ENCODE peak calls at places on chromosomes 16 and 17, in four cellular contexts. T, N, L and K are unnamed samples. For H3K9me3, the result is how much of the 10 kb centered on the place peaks cover.

GRCh38 chr17:46003907-46004748 is 5.1 kb downstream of the STH start:
- DNase-seq in N (no peak), L (no peak), T (peak), K (no peak)

GRCh38 chr17:4769628-4770027 is 2.1 kb upstream of the TM4SF5 start:
- DNase-seq in T (no peak), N (no peak), L (no peak), K (peak)

GRCh38 chr16:81650982-81651562 is 128.0 kb upstream of the PLCG2 start:
- DNase-seq in L (peak), T (no peak), N (peak), K (no peak)

GRCh38 chr16:85846461-85846860 is 47.0 kb downstream of the COX4I1 start:
- DNase-seq in L (no peak), T (no peak), N (no peak), K (no peak)

GRCh38 chr16:13961099-13961811 is 41.3 kb downstream of the ERCC4 start:
- DNase-seq in L (no peak), N (no peak), T (peak), K (no peak)

GRCh38 chr16:82049484-82049883 is 14.4 kb downstream of the HSD17B2 start:
- DNase-seq in T (no peak), N (no peak), L (no peak), K (no peak)

GRCh38 chr16:89289428-89290395 is 72.2 kb downstream of the ZNF778 start:
- DNase-seq in N (peak), L (peak), T (peak), K (peak)

GRCh38 chr16:86874141-86874540 is 295.8 kb downstream of the FOXL1 start:
- DNase-seq in N (peak), L (peak), T (no peak), K (peak)

GRCh38 chr17:19714542-19715411 is 1.6 kb downstream of the SLC47A2 start:
- DNase-seq in N (peak), T (no peak), L (no peak), K (no peak)

GRCh38 chr16:31474173-31474714 is 2.3 kb downstream of the TGFB1I1 start:
- DNase-seq in T (peak), L (no peak), N (no peak), K (no peak)

GRCh38 chr17:42067371-42068180 is 17.2 kb upstream of the C17orf113 start:
- DNase-seq in T (peak), L (peak), N (peak), K (no peak)

GRCh38 chr16:86869288-86870022 is 291.1 kb downstream of the FOXL1 start:
- DNase-seq in N (no peak), L (no peak), T (no peak), K (no peak)

GRCh38 chr16:28167221-28167620 is 44.5 kb downstream of the XPO6 start:
- DNase-seq in L (no peak), N (no peak), T (no peak), K (no peak)

GRCh38 chr17:73045722-73046121 is 46.8 kb downstream of the SLC39A11 start:
- DNase-seq in N (no peak), L (no peak), T (no peak), K (no peak)

GRCh38 chr17:22410136-22410535 is 717.8 kb downstream of the KCNJ18 start:
- DNase-seq in L (no peak), T (no peak), N (no peak), K (no peak)
- H3K9me3 ChIP-seq in L (under half), T (under half), N (half or more), K (under half)

GRCh38 chr17:81996757-81997441 is 19.5 kb downstream of the ASPSCR1 start:
- DNase-seq in L (no peak), N (no peak), T (no peak), K (no peak)

GRCh38 chr17:81998222-81998621 is 20.8 kb downstream of the ASPSCR1 start:
- DNase-seq in L (no peak), N (no peak), T (no peak), K (no peak)

GRCh38 chr17:81995463-81996231 is 18.2 kb downstream of the ASPSCR1 start:
- DNase-seq in L (no peak), N (peak), T (no peak), K (no peak)

GRCh38 chr17:81994593-81995462 is 17.4 kb downstream of the ASPSCR1 start:
- DNase-seq in L (no peak), N (no peak), T (no peak), K (no peak)

DNA sequence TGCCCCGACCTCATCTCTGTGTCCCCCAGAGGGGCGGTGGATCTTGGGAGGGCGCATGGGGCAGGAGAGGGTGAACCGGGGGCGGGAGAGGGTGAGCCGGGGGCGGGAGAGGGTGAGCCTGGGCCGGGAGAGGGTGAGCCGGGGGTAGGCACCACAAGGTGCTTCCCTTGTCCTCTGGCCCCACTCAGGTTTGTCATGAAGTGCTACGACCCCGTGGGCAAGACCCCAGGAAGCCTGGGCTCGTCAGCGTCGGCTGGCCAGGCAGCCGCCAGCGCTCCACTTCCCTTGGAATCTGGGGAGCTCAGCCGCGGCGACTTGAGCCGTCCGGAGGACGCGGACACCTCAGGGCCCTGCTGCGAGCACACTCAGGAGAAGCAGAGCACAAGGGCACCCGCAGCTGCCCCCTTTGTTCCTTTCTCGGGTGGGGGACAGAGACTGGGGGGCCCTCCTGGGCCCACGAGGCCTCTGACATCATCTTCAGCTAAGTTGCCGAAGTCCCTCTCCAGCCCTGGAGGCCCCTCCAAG is 18.9 kb downstream of the ASPSCR1 start:
- DNase-seq in T (no peak), L (no peak), N (no peak), K (no peak)
- H2AFZ ChIP-seq in T (no peak), L (no peak), N (no peak), K (no peak)

DNA sequence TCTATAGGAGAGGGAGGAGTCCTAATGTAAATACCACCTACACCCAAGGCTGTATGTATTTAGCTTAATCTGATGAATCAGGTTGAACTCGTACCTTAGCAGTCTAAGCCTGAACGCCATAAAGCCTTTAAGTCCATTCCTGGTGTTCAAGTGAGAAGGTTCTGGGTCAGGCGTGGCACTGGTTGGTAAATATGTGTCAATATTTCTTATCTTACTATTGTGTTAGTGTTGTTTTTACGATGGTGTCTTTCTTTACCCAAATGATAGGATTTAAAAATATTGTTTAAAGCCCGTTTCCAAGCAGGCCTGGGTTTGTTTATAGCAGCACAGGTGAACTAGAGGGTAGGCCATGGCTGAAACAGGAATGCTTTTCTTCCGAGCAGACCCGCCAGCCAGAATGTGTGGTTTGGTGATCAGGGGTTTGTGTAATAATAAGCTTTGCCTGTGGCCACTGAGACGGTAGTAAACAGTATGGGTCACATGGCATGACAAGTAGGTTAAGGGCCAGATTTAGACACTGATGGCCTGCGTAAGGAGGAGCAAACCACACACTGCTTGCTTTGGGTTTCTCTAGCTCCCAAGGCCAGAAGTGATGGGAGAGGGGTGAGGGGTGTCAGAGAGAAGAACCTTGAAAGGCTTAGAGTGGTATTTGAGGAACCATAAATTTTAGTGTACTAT is 3.3 kb downstream of the TMEM94 start:
- DNase-seq in T (no peak), N (no peak), L (no peak), K (no peak)
- H3K4me2 ChIP-seq in T (no peak), N (no peak), L (no peak), K (no peak)

DNA sequence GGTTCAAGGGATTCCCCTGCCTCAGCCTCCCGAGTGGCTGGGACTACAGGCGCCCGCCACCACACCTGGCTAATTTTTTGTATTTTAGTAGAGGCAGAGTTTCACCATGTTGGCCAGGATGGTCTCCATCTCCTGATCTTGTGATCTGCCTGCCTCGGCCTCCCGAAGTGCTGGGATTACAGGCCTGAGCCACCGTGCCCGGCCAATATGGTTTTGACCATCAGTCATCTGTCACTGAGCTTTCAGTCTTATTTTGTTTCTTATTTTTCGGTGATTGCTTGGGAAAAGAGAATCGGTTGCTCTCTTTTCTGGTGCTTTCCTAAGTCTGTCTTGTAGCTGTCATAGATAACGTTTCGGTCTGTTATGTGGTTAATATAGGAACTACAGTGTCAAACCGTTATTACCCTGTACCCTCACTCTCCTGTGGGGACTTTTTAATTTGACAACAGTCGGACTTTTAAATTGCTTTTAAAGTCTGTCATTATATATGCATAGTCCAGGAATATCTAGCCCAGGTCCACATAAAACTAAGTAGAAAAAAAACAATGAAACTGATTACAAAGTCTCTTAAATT is 453.4 kb downstream of the KCNJ18 start:
- DNase-seq in L (no peak), N (no peak), T (no peak), K (no peak)
- H3K9me3 ChIP-seq in L (under half), N (half or more), T (under half), K (under half)

GRCh38 chr16:66750279-66751134 is 902 bp downstream of the DYNC1LI2 start:
- DNase-seq in N (no peak), T (no peak), L (no peak), K (peak)
- H2AFZ ChIP-seq in N (no peak), T (peak), L (peak), K (peak)

DNA sequence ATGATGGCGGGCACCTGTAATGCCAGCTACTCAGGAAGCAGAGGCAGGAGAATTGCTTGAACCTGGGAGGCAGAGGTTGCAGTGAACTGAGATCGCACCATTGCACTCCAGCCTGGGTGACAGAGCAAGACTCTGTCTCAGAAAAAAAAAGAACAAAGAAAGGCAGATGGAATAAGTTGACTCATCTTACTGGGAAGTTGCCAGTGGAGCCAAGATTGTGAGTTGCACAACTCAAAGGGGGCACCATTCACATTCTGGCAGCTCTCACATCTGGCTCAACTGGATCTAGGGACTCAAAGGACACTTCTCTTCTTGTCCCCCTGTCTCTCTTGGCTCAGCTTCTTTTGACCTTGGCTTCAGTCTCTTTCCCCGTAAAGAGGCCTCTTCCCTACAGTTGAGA is 53.7 kb upstream of the ETV4 start:
- DNase-seq in L (no peak), N (no peak), T (peak), K (peak)
- H3K4me2 ChIP-seq in L (no peak), N (no peak), T (no peak), K (no peak)

DNA sequence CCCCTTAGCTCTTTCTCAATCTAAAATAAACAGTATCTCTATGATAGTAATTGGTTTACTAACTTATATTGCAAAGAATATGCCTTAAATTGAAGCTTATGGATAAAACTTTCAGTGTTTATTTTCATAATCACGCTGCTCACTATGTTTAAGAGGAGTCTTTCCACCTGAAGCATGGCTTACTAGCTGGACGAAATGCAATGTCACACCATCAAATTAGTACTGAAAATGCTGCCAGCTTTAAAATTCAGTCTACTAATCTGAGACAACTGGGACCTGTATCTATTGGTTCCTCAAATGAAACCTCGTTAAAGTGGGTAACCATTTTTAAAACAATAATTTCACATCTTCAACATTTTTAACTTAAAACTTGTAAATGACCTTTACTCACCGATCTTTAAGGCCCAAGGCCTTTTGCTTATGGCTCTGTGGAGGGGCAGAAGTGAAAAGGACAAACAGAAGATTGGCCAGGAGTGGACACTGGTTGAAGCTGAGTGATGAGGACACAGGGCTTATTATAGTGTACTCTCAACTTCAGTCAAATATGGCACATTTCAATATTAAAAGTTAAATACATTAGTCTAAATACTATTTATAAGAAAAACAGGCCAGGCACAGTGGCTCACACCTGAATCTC is 212.8 kb upstream of the WSB1 start:
- DNase-seq in L (no peak), N (no peak), T (no peak), K (no peak)
- H3K9me3 ChIP-seq in L (under half), N (half or more), T (under half), K (under half)

DNA sequence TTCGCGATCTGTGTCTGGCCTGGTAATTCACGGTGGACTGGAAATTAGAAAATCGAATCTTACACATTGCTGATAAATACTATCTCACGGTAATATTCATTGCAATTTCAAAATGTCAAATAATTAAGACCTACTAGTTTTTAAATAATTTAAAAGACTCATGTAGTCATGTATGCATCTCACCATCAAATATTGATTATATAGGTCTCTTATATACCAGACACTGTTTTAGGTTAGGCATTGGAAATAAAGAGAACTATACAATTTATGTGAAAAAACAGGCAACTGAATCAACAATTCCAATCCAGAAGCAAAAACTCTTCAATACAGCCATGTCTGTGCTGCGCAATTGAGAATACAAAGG is 7.5 kb upstream of the PIRT start:
- DNase-seq in T (no peak), N (no peak), L (no peak), K (no peak)
- H2AFZ ChIP-seq in T (peak), N (no peak), L (no peak), K (peak)

GRCh38 chr17:79821331-79822095 is 17.7 kb downstream of the CBX4 start:
- DNase-seq in N (no peak), T (no peak), L (no peak), K (no peak)
- H3K4me2 ChIP-seq in N (no peak), T (no peak), L (no peak), K (no peak)